ENCODE peak calls at places on chromosome 6, in six cellular contexts. Y, I, S, N, E and A are unnamed samples.

GRCh38 chr6:95185874-95186273 is 391.5 kb upstream of the MANEA start:
- DNase-seq in E (no peak), Y (no peak), S (no peak), I (no peak), N (no peak), A (no peak)

GRCh38 chr6:37690964-37691735 is 6.5 kb downstream of the MDGA1 start:
- DNase-seq in N (no peak), E (no peak), S (no peak), I (no peak), Y (no peak), A (no peak)

GRCh38 chr6:84546427-84546914 is 217.9 kb downstream of the TBX18 start:
- DNase-seq in I (no peak), E (no peak), S (no peak), Y (no peak), N (peak; percentile 12), A (no peak)

GRCh38 chr6:87155920-87156600 is 695 bp downstream of the ZNF292 start:
- DNase-seq in N (peak; percentile 61), I (peak; percentile 49), E (no peak), S (peak; percentile 60), Y (peak; percentile 55), A (peak; percentile 77)

GRCh38 chr6:2971420-2972218 is at the start of gene SERPINB6:
- DNase-seq in Y (peak; percentile 57), I (no peak), S (peak; percentile 49), N (peak; percentile 69), E (peak; percentile 36), A (peak; percentile 89)

GRCh38 chr6:36752187-36752885 is 54.7 kb downstream of the RAB44 start:
- DNase-seq in Y (no peak), N (no peak), I (no peak), E (no peak), S (no peak), A (no peak)

GRCh38 chr6:70369332-70369950 is 43.9 kb upstream of the FAM135A start:
- DNase-seq in E (peak; percentile 64), S (peak; percentile 71), I (peak; percentile 42), Y (peak; percentile 58), N (peak; percentile 66), A (peak; percentile 78)

GRCh38 chr6:134398453-134398852 is 80.5 kb upstream of the SGK1 start:
- DNase-seq in I (no peak), N (no peak), Y (no peak), S (peak; percentile 21), E (no peak), A (no peak)

GRCh38 chr6:11974089-11974488 is 38.0 kb upstream of the HIVEP1 start:
- DNase-seq in E (no peak), S (no peak), N (no peak), I (no peak), Y (no peak), A (no peak)

GRCh38 chr6:155234687-155235543 is 28.9 kb upstream of the CLDN20 start:
- DNase-seq in I (no peak), N (no peak), Y (no peak), S (no peak), E (no peak), A (no peak)

GRCh38 chr6:153140299-153140698 is 9.2 kb upstream of the RGS17 start:
- DNase-seq in Y (no peak), I (no peak), S (no peak), E (no peak), N (peak; percentile 82), A (no peak)

GRCh38 chr6:13573669-13574110 is 711 bp upstream of the SIRT5 start:
- DNase-seq in Y (no peak), S (peak; percentile 12), E (no peak), N (no peak), I (peak; percentile 10), A (no peak)